ENCODE peak calls at places on chromosomes 6 and 20, in six cellular contexts. G is HCT116, D is HepG2, K is GM23338, X is Panc1, E is K562. H is an unnamed sample.

GRCh38 chr6:141451508-141452353 is 681.0 kb upstream of the GJE1 start:
- ATAC-seq in G (peak; percentile 83), D (no peak), K (peak; percentile 83), X (peak; percentile 51), E (no peak), H (no peak)

GRCh38 chr20:50271201-50271600 is 80.6 kb downstream of the CEBPB start:
- ATAC-seq in G (no peak), D (no peak), K (no peak), X (no peak), E (no peak), H (no peak)

GRCh38 chr6:107740496-107741190 is 83.5 kb downstream of the SCML4 start:
- ATAC-seq in G (no peak), D (no peak), K (no peak), X (no peak), E (no peak), H (no peak)

GRCh38 chr20:34293119-34293518 is 10.0 kb downstream of the AHCY start:
- ATAC-seq in G (no peak), D (no peak), K (no peak), X (no peak), E (no peak), H (no peak)

GRCh38 chr6:17358515-17358914 is 34.9 kb upstream of the CAP2 start:
- ATAC-seq in G (no peak), D (no peak), K (no peak), X (no peak), E (no peak), H (no peak)

GRCh38 chr6:123802351-123802696 is 1.3 kb upstream of the NKAIN2 start:
- ATAC-seq in G (peak; percentile 56), D (peak; percentile 33), K (no peak), X (peak; percentile 24), E (no peak), H (no peak)

GRCh38 chr6:25155221-25155620 is 124.0 kb upstream of the CARMIL1 start:
- ATAC-seq in G (no peak), D (no peak), K (no peak), X (no peak), E (peak; percentile 60), H (no peak)

GRCh38 chr6:128491041-128491642 is 29.3 kb downstream of the PTPRK start:
- ATAC-seq in G (peak; percentile 60), D (no peak), K (peak; percentile 29), X (peak; percentile 68), E (no peak), H (no peak)

GRCh38 chr6:33549896-33550295 is 30.2 kb downstream of the BAK1 start:
- ATAC-seq in G (no peak), D (no peak), K (no peak), X (no peak), E (no peak), H (no peak)

GRCh38 chr6:159105716-159106115 is 60.9 kb upstream of the TAGAP start:
- ATAC-seq in G (no peak), D (no peak), K (no peak), X (no peak), E (no peak), H (no peak)

GRCh38 chr6:121959501-121959900 is 440.0 kb upstream of the HSF2 start:
- ATAC-seq in G (no peak), D (no peak), K (no peak), X (no peak), E (no peak), H (no peak)

GRCh38 chr6:130927305-130927704 is 100.1 kb downstream of the SMLR1 start:
- ATAC-seq in G (peak; percentile 99), D (no peak), K (no peak), X (peak; percentile 79), E (peak; percentile 77), H (no peak)

GRCh38 chr20:23666189-23666588 is 22.6 kb downstream of the CST4 start:
- ATAC-seq in G (peak; percentile 42), D (no peak), K (peak; percentile 60), X (no peak), E (peak; percentile 26), H (no peak)

GRCh38 chr20:47468290-47469050 is 33.2 kb upstream of the NCOA3 start:
- ATAC-seq in G (no peak), D (no peak), K (no peak), X (no peak), E (peak; percentile 50), H (no peak)

GRCh38 chr6:53818845-53819609 is 24.2 kb downstream of the LRRC1 start:
- ATAC-seq in G (no peak), D (no peak), K (peak; percentile 48), X (no peak), E (no peak), H (no peak)

GRCh38 chr6:111626446-111626845 is 20.8 kb upstream of the TRAF3IP2 start:
- ATAC-seq in G (no peak), D (no peak), K (no peak), X (no peak), E (no peak), H (no peak)

GRCh38 chr6:108640104-108640503 is 79.4 kb downstream of the FOXO3 start:
- ATAC-seq in G (no peak), D (no peak), K (no peak), X (no peak), E (no peak), H (no peak)

GRCh38 chr20:8946036-8946926 is 122.6 kb upstream of the PLCB4 start:
- ATAC-seq in G (no peak), D (no peak), K (no peak), X (no peak), E (no peak), H (peak; percentile 70)

GRCh38 chr6:11598687-11599086 is 61.1 kb downstream of the TMEM170B start:
- ATAC-seq in G (no peak), D (peak; percentile 69), K (no peak), X (no peak), E (no peak), H (no peak)

GRCh38 chr6:98539669-98540207 is 294.6 kb upstream of the POU3F2 start:
- ATAC-seq in G (no peak), D (no peak), K (peak; percentile 47), X (no peak), E (no peak), H (no peak)

GRCh38 chr6:170063431-170063830 is 227.4 kb downstream of the DLL1 start:
- ATAC-seq in G (no peak), D (no peak), K (no peak), X (no peak), E (no peak), H (no peak)

GRCh38 chr6:144377586-144377985 is 92.5 kb downstream of the UTRN start:
- ATAC-seq in G (no peak), D (peak; percentile 6), K (no peak), X (peak; percentile 45), E (no peak), H (peak; percentile 43)

GRCh38 chr6:107066697-107067659 is 39.0 kb downstream of the MTRES1 start:
- ATAC-seq in G (no peak), D (no peak), K (no peak), X (no peak), E (no peak), H (no peak)

GRCh38 chr6:28988536-28989415 is 16.3 kb downstream of the ZNF311 start:
- ATAC-seq in G (peak; percentile 68), D (no peak), K (peak; percentile 69), X (peak; percentile 81), E (peak; percentile 75), H (no peak)

GRCh38 chr6:392441-393390 is 1.2 kb downstream of the IRF4 start:
- ATAC-seq in G (no peak), D (no peak), K (peak; percentile 22), X (peak; percentile 9), E (no peak), H (no peak)

GRCh38 chr6:134007077-134007476 is 45.3 kb downstream of the SLC2A12 start:
- ATAC-seq in G (no peak), D (no peak), K (no peak), X (no peak), E (no peak), H (no peak)

GRCh38 chr6:46010771-46011170 is 4.9 kb downstream of the CLIC5 start:
- ATAC-seq in G (peak; percentile 11), D (no peak), K (no peak), X (no peak), E (no peak), H (no peak)

GRCh38 chr6:111759836-111760785 is 113.1 kb downstream of the FYN start:
- ATAC-seq in G (no peak), D (no peak), K (peak; percentile 39), X (no peak), E (no peak), H (peak; percentile 55)

GRCh38 chr6:111356551-111356950 is 126.5 kb downstream of the REV3L start:
- ATAC-seq in G (no peak), D (peak; percentile 84), K (no peak), X (no peak), E (no peak), H (no peak)

GRCh38 chr6:109760208-109760607 is 69.1 kb downstream of the FIG4 start:
- ATAC-seq in G (no peak), D (no peak), K (no peak), X (no peak), E (no peak), H (no peak)

GRCh38 chr20:33132858-33133615 is 34.9 kb upstream of the BPIFA2 start:
- ATAC-seq in G (no peak), D (peak; percentile 55), K (peak; percentile 69), X (peak; percentile 34), E (no peak), H (no peak)

GRCh38 chr20:22370137-22370536 is 214.2 kb downstream of the FOXA2 start:
- ATAC-seq in G (no peak), D (no peak), K (no peak), X (no peak), E (no peak), H (no peak)

GRCh38 chr20:44866703-44867335 is 18.7 kb upstream of the YWHAB start:
- ATAC-seq in G (no peak), D (no peak), K (no peak), X (peak; percentile 31), E (no peak), H (no peak)
- H3K4me1 ChIP-seq in G (no peaks in the 10 kb centered on the region), D (no peaks in the 10 kb centered on the region), K (no peaks in the 10 kb centered on the region), X (peaks cover 5% of the 10 kb centered on the region), E (peaks cover 2% of the 10 kb centered on the region), H (peaks cover 39% of the 10 kb centered on the region)

GRCh38 chr6:148257810-148258209 is 84.8 kb upstream of the SASH1 start:
- ATAC-seq in G (no peak), D (no peak), K (no peak), X (no peak), E (no peak), H (no peak)
- TF ChIP-seq POLR2AphosphoS5 in G (no peak), D (no peak), K (no peak), X (no peak), E (no peak), H (no peak)

GRCh38 chr6:35722121-35722761 is 14.6 kb upstream of the ARMC12 start:
- ATAC-seq in G (no peak), D (peak; percentile 16), K (no peak), X (no peak), E (no peak), H (no peak)
- H3K4me1 ChIP-seq in G (peaks cover 17% of the 10 kb centered on the region), D (peaks cover 73% of the 10 kb centered on the region), K (peaks cover 48% of the 10 kb centered on the region), X (peaks cover 16% of the 10 kb centered on the region), E (peaks cover 43% of the 10 kb centered on the region), H (peaks cover 33% of the 10 kb centered on the region)

DNA sequence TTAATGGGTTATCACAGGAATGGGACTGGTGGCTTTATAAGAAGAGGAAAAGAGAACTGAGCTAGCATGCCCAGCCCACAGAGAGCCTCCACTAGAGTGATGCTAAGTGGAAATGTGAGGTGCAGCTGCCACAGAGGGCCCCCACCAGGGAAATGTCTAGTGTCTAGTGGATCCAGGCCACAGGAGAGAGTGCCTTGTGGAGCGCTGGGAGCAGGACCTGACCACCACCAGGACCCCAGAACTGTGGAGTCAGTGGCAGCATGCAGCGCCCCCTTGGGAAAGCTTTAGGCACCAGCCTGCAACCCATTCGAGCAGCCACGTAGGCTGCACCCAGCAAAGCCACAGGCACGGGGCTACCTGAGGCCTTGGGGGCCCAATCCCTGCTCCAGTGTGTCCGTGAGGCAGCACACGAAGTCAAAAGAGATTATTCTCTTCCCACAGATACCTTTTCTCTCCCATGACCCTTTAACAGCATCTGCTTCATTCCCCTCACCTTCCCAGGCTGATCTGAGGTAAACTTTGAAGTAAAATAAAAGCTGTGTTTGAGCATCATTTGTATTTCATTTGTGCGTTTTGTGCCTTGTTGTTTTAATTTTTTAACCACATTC is 4.4 kb downstream of the HLA-E start:
- ATAC-seq in G (no peak), D (no peak), K (peak; percentile 49), X (no peak), E (no peak), H (no peak)
- TF ChIP-seq POLR2AphosphoS5 in G (peak; percentile 24), D (no peak), K (no peak), X (no peak), E (no peak), H (no peak)

H was measured in gastroesophageal sphincter.